ENCODE peak calls at places on chromosomes 7 and 10, in six cellular contexts. B is IMR-90, U is fibroblast of lung, X is H9, Q is left ventricle myocardium inferior, V is stomach. L is an unnamed sample. For H3K4me1, the result is how much of the 10 kb centered on the place peaks cover.

GRCh38 chr7:2785071-2785500 is 59.0 kb downstream of the GNA12 start:
- DNase-seq in B (peak), U (peak), X (no peak), Q (no peak), V (no peak), L (no peak)

GRCh38 chr10:96468845-96469244 is 44.9 kb downstream of the TLL2 start:
- DNase-seq in B (no peak), U (no peak), X (no peak), Q (no peak), V (no peak), L (no peak)

GRCh38 chr7:79096361-79096805 is 357.1 kb downstream of the MAGI2 start:
- DNase-seq in B (peak), U (no peak), X (no peak), Q (no peak), V (no peak), L (no peak)

GRCh38 chr7:114819629-114820362 is 102.1 kb upstream of the MDFIC start:
- DNase-seq in B (peak), U (peak), X (no peak), Q (no peak), V (no peak), L (no peak)

GRCh38 chr10:124029559-124029958 is 63.8 kb downstream of the CHST15 start:
- DNase-seq in B (no peak), U (no peak), X (no peak), Q (no peak), V (no peak), L (no peak)

GRCh38 chr7:133602291-133602690 is 349.4 kb downstream of the EXOC4 start:
- DNase-seq in B (peak), U (peak), X (no peak), Q (no peak), V (no peak), L (no peak)

GRCh38 chr10:6729967-6730366 is 149.9 kb upstream of the PRKCQ start:
- DNase-seq in B (peak), U (peak), X (no peak), Q (no peak), V (no peak), L (no peak)

GRCh38 chr7:101216001-101216859 is 1.2 kb downstream of the PLOD3 start:
- DNase-seq in B (peak), U (no peak), X (no peak), Q (no peak), V (no peak), L (no peak)

GRCh38 chr7:12315049-12315448 is 88.6 kb downstream of the VWDE start:
- DNase-seq in B (no peak), U (no peak), X (no peak), Q (no peak), V (no peak), L (no peak)

GRCh38 chr10:5811387-5811821 is 1.8 kb downstream of the GDI2 start:
- DNase-seq in B (peak), U (peak), X (no peak), Q (no peak), V (no peak), L (no peak)

GRCh38 chr10:90318659-90319058 is 539.2 kb downstream of the HTR7 start:
- DNase-seq in B (no peak), U (no peak), X (no peak), Q (no peak), V (no peak), L (no peak)

GRCh38 chr7:42162560-42163325 is 74.3 kb downstream of the GLI3 start:
- DNase-seq in B (no peak), U (no peak), X (no peak), Q (no peak), V (no peak), L (no peak)

GRCh38 chr10:101759354-101760247 is 16.3 kb downstream of the FGF8 start:
- DNase-seq in B (no peak), U (no peak), X (peak), Q (no peak), V (no peak), L (no peak)

GRCh38 chr10:72954596-72955569 is at the start of gene PLA2G12B:
- DNase-seq in B (no peak), U (no peak), X (no peak), Q (no peak), V (no peak), L (no peak)

GRCh38 chr7:12052211-12052610 is 158.9 kb upstream of the TMEM106B start:
- DNase-seq in B (no peak), U (peak), X (no peak), Q (no peak), V (no peak), L (no peak)

GRCh38 chr10:74930962-74931361 is 104.6 kb downstream of the KAT6B start:
- DNase-seq in B (no peak), U (no peak), X (no peak), Q (no peak), V (no peak), L (no peak)

GRCh38 chr10:60611291-60611747 is 167.0 kb upstream of the CDK1 start:
- DNase-seq in B (peak), U (peak), X (peak), Q (no peak), V (no peak), L (no peak)

GRCh38 chr7:79622781-79623180 is 169.3 kb upstream of the MAGI2 start:
- DNase-seq in B (no peak), U (no peak), X (no peak), Q (no peak), V (no peak), L (no peak)

GRCh38 chr10:95519132-95519487 is 42.1 kb downstream of the SORBS1 start:
- DNase-seq in B (no peak), U (no peak), X (no peak), Q (peak), V (peak), L (no peak)

GRCh38 chr7:42493436-42494198 is 256.6 kb upstream of the GLI3 start:
- DNase-seq in B (peak), U (peak), X (peak), Q (peak), V (peak), L (no peak)

GRCh38 chr7:51188987-51189386 is 127.6 kb downstream of the COBL start:
- DNase-seq in B (no peak), U (no peak), X (no peak), Q (no peak), V (no peak), L (no peak)

GRCh38 chr7:2471396-2471795 is 4.8 kb downstream of the GRIFIN start:
- DNase-seq in B (peak), U (peak), X (peak), Q (peak), V (no peak), L (no peak)

GRCh38 chr7:91634485-91635177 is 245.9 kb downstream of the MTERF1 start:
- DNase-seq in B (no peak), U (no peak), X (no peak), Q (no peak), V (no peak), L (no peak)

GRCh38 chr10:63798599-63799498 is 277.6 kb downstream of the REEP3 start:
- DNase-seq in B (peak), U (peak), X (no peak), Q (peak), V (peak), L (no peak)

GRCh38 chr7:103134866-103135554 is 13.9 kb downstream of the NAPEPLD start:
- DNase-seq in B (no peak), U (peak), X (no peak), Q (no peak), V (no peak), L (no peak)

GRCh38 chr10:70847666-70848360 is 32.1 kb downstream of the SGPL1 start:
- DNase-seq in B (peak), U (no peak), X (no peak), Q (no peak), V (no peak), L (no peak)

GRCh38 chr7:79681454-79681853 is 228.0 kb upstream of the MAGI2 start:
- DNase-seq in B (no peak), U (no peak), X (no peak), Q (no peak), V (no peak), L (no peak)

GRCh38 chr7:129607471-129608120 is 3.9 kb upstream of the NRF1 start:
- DNase-seq in B (no peak), U (peak), X (peak), Q (no peak), V (no peak), L (peak)

GRCh38 chr10:132942101-132942739 is at the start of gene CFAP46:
- DNase-seq in B (peak), U (peak), X (peak), Q (peak), V (peak), L (no peak)

GRCh38 chr7:127905491-127906330 is 125.5 kb downstream of the LRRC4 start:
- DNase-seq in B (peak), U (no peak), X (no peak), Q (no peak), V (no peak), L (no peak)

GRCh38 chr10:5508786-5509185 is 9.4 kb upstream of the CALML5 start:
- DNase-seq in B (no peak), U (no peak), X (no peak), Q (no peak), V (no peak), L (no peak)

GRCh38 chr7:28558236-28558635 is 145.9 kb downstream of the CREB5 start:
- DNase-seq in B (no peak), U (no peak), X (no peak), Q (no peak), V (no peak), L (no peak)

GRCh38 chr7:42232275-42232674 is 4.7 kb downstream of the GLI3 start:
- DNase-seq in B (peak), U (peak), X (no peak), Q (no peak), V (no peak), L (no peak)

GRCh38 chr7:16670021-16670420 is 24.0 kb downstream of the BZW2 start:
- DNase-seq in B (peak), U (peak), X (no peak), Q (no peak), V (no peak), L (no peak)

GRCh38 chr7:74477188-74477587 is 23.5 kb downstream of the GTF2IRD1 start:
- DNase-seq in B (no peak), U (no peak), X (no peak), Q (no peak), V (no peak), L (no peak)

GRCh38 chr10:117530791-117531190 is 11.8 kb upstream of the EMX2 start:
- DNase-seq in B (no peak), U (no peak), X (peak), Q (no peak), V (no peak), L (no peak)

GRCh38 chr7:137895301-137896201 is 48.8 kb upstream of the DGKI start:
- DNase-seq in B (no peak), U (no peak), X (no peak), Q (no peak), V (no peak), L (no peak)

GRCh38 chr7:151251926-151252835 is 3.7 kb upstream of the SMARCD3 start:
- DNase-seq in B (peak), U (peak), X (peak), Q (peak), V (peak), L (no peak)

GRCh38 chr7:151250181-151251095 is 1.9 kb upstream of the SMARCD3 start:
- DNase-seq in B (no peak), U (no peak), X (no peak), Q (no peak), V (no peak), L (no peak)

GRCh38 chr7:151249732-151250072 is 1.2 kb upstream of the SMARCD3 start:
- DNase-seq in B (peak), U (peak), X (peak), Q (peak), V (peak), L (no peak)

GRCh38 chr7:151252961-151253691 is 4.6 kb upstream of the SMARCD3 start:
- DNase-seq in B (no peak), U (no peak), X (no peak), Q (no peak), V (no peak), L (no peak)

GRCh38 chr7:151251328-151251925 is 2.9 kb upstream of the SMARCD3 start:
- DNase-seq in B (peak), U (peak), X (no peak), Q (peak), V (peak), L (peak)
- TF ChIP-seq CTCF in B (no peak), U (no peak), X (no peak), Q (no peak), V (no peak), L (no peak)

GRCh38 chr10:50385610-50386009 is 134.3 kb upstream of the ASAH2 start:
- DNase-seq in B (no peak), U (peak), X (no peak), Q (peak), V (no peak), L (no peak)

GRCh38 chr10:50382576-50383023 is 131.3 kb upstream of the ASAH2 start:
- DNase-seq in B (no peak), U (no peak), X (no peak), Q (no peak), V (no peak), L (no peak)

GRCh38 chr10:50381637-50382036 is 130.3 kb upstream of the ASAH2 start:
- DNase-seq in B (no peak), U (no peak), X (no peak), Q (no peak), V (no peak), L (no peak)

GRCh38 chr10:50384839-50385238 is 133.5 kb upstream of the ASAH2 start:
- DNase-seq in B (no peak), U (no peak), X (no peak), Q (no peak), V (no peak), L (no peak)

GRCh38 chr10:50384238-50384637 is 132.9 kb upstream of the ASAH2 start:
- DNase-seq in B (no peak), U (no peak), X (no peak), Q (no peak), V (no peak), L (no peak)
- H3K4me1 ChIP-seq in B (under half), U (under half), X (under half), Q (half or more), V (under half), L (under half)

GRCh38 chr10:30589441-30589840 is 40.1 kb downstream of the LYZL2 start:
- DNase-seq in B (no peak), U (no peak), X (no peak), Q (peak), V (no peak), L (no peak)

GRCh38 chr10:30586828-30587227 is 42.7 kb downstream of the LYZL2 start:
- DNase-seq in B (no peak), U (no peak), X (no peak), Q (no peak), V (no peak), L (no peak)

GRCh38 chr10:30583778-30584415 is 45.7 kb downstream of the LYZL2 start:
- DNase-seq in B (peak), U (peak), X (no peak), Q (peak), V (peak), L (no peak)

GRCh38 chr10:30591249-30591670 is 38.3 kb downstream of the LYZL2 start:
- DNase-seq in B (peak), U (peak), X (peak), Q (no peak), V (no peak), L (no peak)

GRCh38 chr10:30587522-30588031 is 42.0 kb downstream of the LYZL2 start:
- DNase-seq in B (no peak), U (no peak), X (peak), Q (peak), V (peak), L (no peak)
- TF ChIP-seq CTCF in B (no peak), U (no peak), X (peak), Q (no peak), V (no peak), L (no peak)

GRCh38 chr10:80201592-80202256 is 3.6 kb downstream of the ANXA11 start:
- DNase-seq in B (no peak), U (no peak), X (no peak), Q (peak), V (peak), L (no peak)
- H3K4me1 ChIP-seq in B (under half), U (under half), X (under half), Q (half or more), V (half or more), L (half or more)

L was measured in CD8-positive, alpha-beta T cell.